ENCODE peak calls at places on chromosomes 16 and 17, in nine cellular contexts. K is RWPE1; B is heart left ventricle; P is substantia nigra; J is ACHN; N is stimulated activated CD4-positive, alpha-beta T cell treated with anti-CD3 and anti-CD28 coated beads, Interleukin-1b, Interleukin-23, amount 100 ng/mL, for 24 hours; C is activated CD8-positive, alpha-beta memory T cell treated with anti-CD3 and anti-CD28 coated beads for 24 hours; T is T-helper 1 cell; S is EL. V is an unnamed sample.

GRCh38 chr17:58626905-58627304 is 64.9 kb downstream of the TEX14 start:
- DNase-seq in K (no peak), C (no peak), S (no peak), B (no peak), P (no peak), J (no peak), N (no peak), T (no peak), V (no peak)

GRCh38 chr17:39668141-39668924 is at the start of gene PNMT:
- DNase-seq in N (peak), B (peak), S (peak), J (peak), K (peak), P (peak), T (no peak), C (peak), V (no peak)

GRCh38 chr16:4025428-4025827 is 90.8 kb downstream of the ADCY9 start:
- DNase-seq in B (peak), N (no peak), T (no peak), S (no peak), C (no peak), P (no peak), K (no peak), J (no peak), V (no peak)

GRCh38 chr16:4911831-4912422 is 25.0 kb downstream of the PPL start:
- DNase-seq in K (peak), B (no peak), T (no peak), C (no peak), N (no peak), P (no peak), J (no peak), S (peak), V (peak)

GRCh38 chr17:67289174-67289876 is 44.3 kb upstream of the HELZ start:
- DNase-seq in B (peak), J (no peak), S (peak), K (no peak), N (no peak), T (no peak), C (no peak), P (peak), V (peak)

GRCh38 chr17:38613525-38613980 is 7.8 kb upstream of the SRCIN1 start:
- DNase-seq in K (no peak), B (no peak), C (no peak), P (no peak), N (no peak), T (no peak), J (no peak), S (no peak), V (no peak)

GRCh38 chr17:48647103-48647963 is 21.2 kb upstream of the HOXB9 start:
- DNase-seq in N (no peak), K (no peak), S (no peak), C (no peak), J (peak), P (no peak), T (no peak), B (no peak), V (no peak)

GRCh38 chr17:46819906-46820351 is 1.4 kb upstream of the WNT3 start:
- DNase-seq in N (no peak), J (no peak), B (no peak), C (no peak), S (no peak), T (no peak), P (no peak), K (no peak), V (no peak)

GRCh38 chr16:70495425-70496182 is 27.8 kb downstream of the COG4 start:
- DNase-seq in K (no peak), P (no peak), C (no peak), S (no peak), N (no peak), B (no peak), T (no peak), J (no peak), V (no peak)

GRCh38 chr17:73290399-73291259 is 21.2 kb downstream of the CDC42EP4 start:
- DNase-seq in K (no peak), S (no peak), P (no peak), B (no peak), N (no peak), J (no peak), C (no peak), T (no peak), V (no peak)

V was measured in HCEC 1CT.